ENCODE peak calls at places on chromosome 19, in six cellular contexts. One of them, this sample, is unnamed.

GRCh38 chr19:19538077-19538764 is at the start of gene CILP2:
- DNase-seq in cardiac fibroblast: no peak
- DNase-seq in heart left ventricle: no peak
- DNase-seq in foreskin fibroblast: no peak
- DNase-seq in HFF-Myc: no peak
- DNase-seq in testis: peak
- DNase-seq in this sample: no peak

GRCh38 chr19:5677156-5677555 is 3.2 kb downstream of the MICOS13 start:
- DNase-seq in HFF-Myc: no peak
- DNase-seq in foreskin fibroblast: no peak
- DNase-seq in cardiac fibroblast: no peak
- DNase-seq in heart left ventricle: no peak
- DNase-seq in testis: no peak
- DNase-seq in this sample: no peak

GRCh38 chr19:48608798-48609263 is 2.3 kb downstream of the SPACA4 start:
- DNase-seq in foreskin fibroblast: no peak
- DNase-seq in cardiac fibroblast: peak
- DNase-seq in testis: no peak
- DNase-seq in heart left ventricle: no peak
- DNase-seq in HFF-Myc: no peak
- DNase-seq in this sample: no peak

GRCh38 chr19:30682576-30683536 is 310.7 kb downstream of the ZNF536 start:
- DNase-seq in HFF-Myc: peak
- DNase-seq in cardiac fibroblast: peak
- DNase-seq in heart left ventricle: peak
- DNase-seq in testis: peak
- DNase-seq in foreskin fibroblast: peak
- DNase-seq in this sample: no peak

GRCh38 chr19:45404557-45405434 is at the start of gene PPP1R13L:
- DNase-seq in HFF-Myc: no peak
- DNase-seq in cardiac fibroblast: peak
- DNase-seq in testis: peak
- DNase-seq in foreskin fibroblast: peak
- DNase-seq in heart left ventricle: peak
- DNase-seq in this sample: peak

GRCh38 chr19:1274081-1274851 is 1.1 kb upstream of the FAM174C start:
- DNase-seq in cardiac fibroblast: peak
- DNase-seq in testis: no peak
- DNase-seq in HFF-Myc: no peak
- DNase-seq in foreskin fibroblast: no peak
- DNase-seq in heart left ventricle: no peak
- DNase-seq in this sample: no peak

GRCh38 chr19:491146-491741 is 5.0 kb upstream of the MADCAM1 start:
- DNase-seq in HFF-Myc: no peak
- DNase-seq in heart left ventricle: no peak
- DNase-seq in foreskin fibroblast: no peak
- DNase-seq in cardiac fibroblast: no peak
- DNase-seq in testis: peak
- DNase-seq in this sample: no peak

GRCh38 chr19:33409035-33409434 is 35.5 kb downstream of the CEBPG start:
- DNase-seq in cardiac fibroblast: no peak
- DNase-seq in testis: no peak
- DNase-seq in heart left ventricle: no peak
- DNase-seq in foreskin fibroblast: no peak
- DNase-seq in HFF-Myc: no peak
- DNase-seq in this sample: no peak

GRCh38 chr19:23116802-23117571 is at the start of gene ZNF730:
- DNase-seq in testis: peak
- DNase-seq in heart left ventricle: peak
- DNase-seq in foreskin fibroblast: peak
- DNase-seq in cardiac fibroblast: peak
- DNase-seq in HFF-Myc: peak
- DNase-seq in this sample: peak

GRCh38 chr19:58474291-58474996 is 1.7 kb upstream of the ZNF446 start:
- DNase-seq in cardiac fibroblast: peak
- DNase-seq in HFF-Myc: no peak
- DNase-seq in heart left ventricle: no peak
- DNase-seq in testis: no peak
- DNase-seq in foreskin fibroblast: peak
- DNase-seq in this sample: no peak

GRCh38 chr19:47100290-47100689 is 13.3 kb downstream of the ZC3H4 start:
- DNase-seq in foreskin fibroblast: no peak
- DNase-seq in testis: no peak
- DNase-seq in heart left ventricle: no peak
- DNase-seq in cardiac fibroblast: no peak
- DNase-seq in HFF-Myc: no peak
- DNase-seq in this sample: no peak

GRCh38 chr19:36488816-36489138 is 584 bp downstream of the ZNF566 start:
- DNase-seq in heart left ventricle: peak
- DNase-seq in testis: peak
- DNase-seq in cardiac fibroblast: peak
- DNase-seq in HFF-Myc: peak
- DNase-seq in foreskin fibroblast: peak
- DNase-seq in this sample: no peak

GRCh38 chr19:46748325-46749109 is 2.3 kb upstream of the STRN4 start:
- DNase-seq in testis: peak
- DNase-seq in HFF-Myc: no peak
- DNase-seq in cardiac fibroblast: peak
- DNase-seq in heart left ventricle: no peak
- DNase-seq in foreskin fibroblast: peak
- DNase-seq in this sample: no peak

GRCh38 chr19:46716013-46716671 is 772 bp downstream of the PRKD2 start:
- DNase-seq in cardiac fibroblast: no peak
- DNase-seq in heart left ventricle: no peak
- DNase-seq in testis: no peak
- DNase-seq in HFF-Myc: no peak
- DNase-seq in foreskin fibroblast: no peak
- DNase-seq in this sample: no peak

GRCh38 chr19:47729468-47729798 is 15.9 kb upstream of the NOP53 start:
- DNase-seq in foreskin fibroblast: peak
- DNase-seq in cardiac fibroblast: peak
- DNase-seq in HFF-Myc: peak
- DNase-seq in testis: no peak
- DNase-seq in heart left ventricle: peak
- DNase-seq in this sample: no peak

GRCh38 chr19:2048959-2049740 is 1.9 kb downstream of the MKNK2 start:
- DNase-seq in foreskin fibroblast: no peak
- DNase-seq in HFF-Myc: no peak
- DNase-seq in cardiac fibroblast: peak
- DNase-seq in testis: peak
- DNase-seq in heart left ventricle: no peak
- DNase-seq in this sample: no peak

GRCh38 chr19:47124937-47125668 is 5.5 kb upstream of the SAE1 start:
- DNase-seq in foreskin fibroblast: peak
- DNase-seq in heart left ventricle: no peak
- DNase-seq in HFF-Myc: no peak
- DNase-seq in testis: peak
- DNase-seq in cardiac fibroblast: peak
- DNase-seq in this sample: no peak

GRCh38 chr19:13883665-13884064 is 6.7 kb downstream of the NANOS3 start:
- DNase-seq in foreskin fibroblast: no peak
- DNase-seq in testis: no peak
- DNase-seq in cardiac fibroblast: no peak
- DNase-seq in heart left ventricle: no peak
- DNase-seq in HFF-Myc: no peak
- DNase-seq in this sample: no peak
- TF ChIP-seq CTCF in foreskin fibroblast: no peak
- TF ChIP-seq CTCF in testis: no peak
- TF ChIP-seq CTCF in cardiac fibroblast: no peak
- TF ChIP-seq CTCF in heart left ventricle: no peak
- TF ChIP-seq CTCF in HFF-Myc: peak
- TF ChIP-seq CTCF in this sample: peak

GRCh38 chr19:17948474-17948966 is 15.7 kb downstream of the CCDC124 start:
- DNase-seq in foreskin fibroblast: no peak
- DNase-seq in HFF-Myc: no peak
- DNase-seq in testis: no peak
- DNase-seq in cardiac fibroblast: no peak
- DNase-seq in heart left ventricle: no peak
- DNase-seq in this sample: no peak

GRCh38 chr19:17947815-17948473 is 15.1 kb downstream of the CCDC124 start:
- DNase-seq in cardiac fibroblast: peak
- DNase-seq in HFF-Myc: peak
- DNase-seq in heart left ventricle: peak
- DNase-seq in testis: peak
- DNase-seq in foreskin fibroblast: peak
- DNase-seq in this sample: peak

GRCh38 chr19:17950310-17951150 is 16.4 kb upstream of the KCNN1 start:
- DNase-seq in heart left ventricle: no peak
- DNase-seq in HFF-Myc: no peak
- DNase-seq in testis: no peak
- DNase-seq in cardiac fibroblast: no peak
- DNase-seq in foreskin fibroblast: no peak
- DNase-seq in this sample: no peak

GRCh38 chr19:17949956-17950309 is 17.0 kb upstream of the KCNN1 start:
- DNase-seq in HFF-Myc: no peak
- DNase-seq in cardiac fibroblast: no peak
- DNase-seq in testis: no peak
- DNase-seq in heart left ventricle: no peak
- DNase-seq in foreskin fibroblast: no peak
- DNase-seq in this sample: no peak

DNA sequence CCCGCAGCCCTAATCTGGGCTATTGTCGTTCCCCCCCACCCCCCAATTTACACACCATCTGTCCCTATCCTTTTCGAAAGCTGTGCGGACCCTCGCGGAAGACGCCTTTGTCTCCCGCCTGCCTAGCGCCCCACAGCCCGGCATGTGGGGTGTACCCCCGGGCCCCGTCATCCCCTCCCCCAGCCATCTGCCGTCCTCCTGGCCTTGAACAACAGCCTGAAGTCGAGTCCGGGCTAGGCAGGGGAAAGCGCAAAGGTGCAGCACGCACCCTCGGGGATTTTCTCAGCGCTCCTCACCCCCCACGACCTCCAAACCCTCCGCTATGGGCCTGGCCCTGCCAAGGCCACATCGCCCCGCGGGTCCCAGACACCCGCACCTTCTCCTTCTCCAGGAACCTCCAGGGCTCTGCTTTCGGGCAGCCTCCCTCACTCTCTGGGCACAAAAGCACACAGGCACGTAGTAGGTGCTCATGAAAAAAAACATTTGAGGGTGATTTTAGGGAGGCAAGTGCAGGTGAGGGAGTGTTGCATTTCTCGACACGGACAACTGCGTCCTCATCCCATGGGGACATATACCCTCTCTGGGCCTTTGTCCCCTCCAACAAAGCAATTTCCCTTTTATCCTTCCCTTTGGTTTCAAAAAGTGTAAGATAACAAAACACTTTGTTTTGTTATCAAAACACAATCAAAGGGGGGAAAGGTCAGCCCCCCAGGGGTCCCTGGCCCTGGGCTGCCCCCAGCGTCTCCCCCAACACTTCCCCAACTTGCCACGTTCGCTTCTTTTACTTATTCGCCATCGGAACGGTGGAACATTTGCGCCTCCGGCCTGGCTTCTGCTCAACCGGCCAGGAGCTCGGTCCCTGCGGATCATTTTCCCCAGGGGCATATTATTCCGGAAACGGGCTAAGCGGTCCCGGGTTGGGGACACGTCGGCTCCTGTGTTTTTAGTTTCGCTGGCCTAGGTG is 16.4 kb downstream of the CCDC124 start:
- DNase-seq in HFF-Myc: no peak
- DNase-seq in foreskin fibroblast: no peak
- DNase-seq in testis: no peak
- DNase-seq in heart left ventricle: no peak
- DNase-seq in cardiac fibroblast: no peak
- DNase-seq in this sample: no peak
- H3K4me3 ChIP-seq in HFF-Myc: peak
- H3K4me3 ChIP-seq in foreskin fibroblast: peak
- H3K4me3 ChIP-seq in testis: peak
- H3K4me3 ChIP-seq in heart left ventricle: peak
- H3K4me3 ChIP-seq in cardiac fibroblast: no peak
- H3K4me3 ChIP-seq in this sample: no peak

DNA sequence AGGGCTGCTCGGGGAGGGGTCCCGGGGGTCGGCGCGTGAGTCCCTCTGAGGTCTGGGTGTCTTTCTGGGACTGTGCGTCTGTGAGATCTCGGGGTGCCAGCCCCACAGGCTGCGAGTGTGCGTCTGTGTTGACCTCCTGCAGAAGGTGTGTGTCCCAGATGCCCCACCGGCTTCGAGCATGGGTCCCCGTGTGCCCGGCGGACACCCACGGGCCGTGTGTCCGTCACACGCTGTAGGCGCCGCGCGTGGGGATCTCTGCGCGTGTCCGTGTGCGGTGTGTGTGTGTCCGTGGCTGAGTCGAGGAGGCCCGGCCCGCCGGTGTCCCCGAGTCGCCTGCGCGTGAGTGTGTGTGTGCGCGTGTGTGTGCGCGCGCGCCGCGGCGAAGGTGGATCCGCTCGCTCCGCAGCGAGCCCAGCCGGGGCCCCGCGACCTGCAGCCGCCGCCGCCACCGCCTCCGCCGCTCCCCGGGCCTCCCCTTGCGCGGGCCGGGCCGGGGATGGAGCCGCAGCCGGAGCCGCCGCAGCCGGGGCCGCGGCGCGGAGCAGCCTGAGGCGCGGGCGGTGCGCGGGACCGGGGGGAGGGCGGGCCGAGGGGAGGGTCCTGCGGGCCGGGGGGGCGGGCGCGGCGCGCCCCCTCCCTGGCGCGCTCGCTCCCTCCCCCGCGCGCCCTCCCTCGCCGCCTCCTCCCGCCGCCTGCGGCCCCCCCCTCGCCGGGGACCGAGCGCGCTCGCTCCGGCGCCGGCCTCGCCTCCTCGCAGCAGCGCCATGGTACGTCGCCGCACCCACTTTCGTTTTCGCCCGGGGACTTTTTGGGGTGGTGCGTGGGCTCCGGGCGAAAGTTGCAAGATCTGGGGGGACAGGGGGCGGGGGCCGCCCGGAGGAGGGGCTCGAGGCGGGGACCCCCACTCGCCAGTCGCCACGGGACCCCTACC is 7.2 kb upstream of the NFIC start:
- DNase-seq in heart left ventricle: peak
- DNase-seq in testis: peak
- DNase-seq in cardiac fibroblast: no peak
- DNase-seq in HFF-Myc: no peak
- DNase-seq in foreskin fibroblast: no peak
- DNase-seq in this sample: no peak
- TF ChIP-seq CTCF in heart left ventricle: no peak
- TF ChIP-seq CTCF in testis: no peak
- TF ChIP-seq CTCF in cardiac fibroblast: no peak
- TF ChIP-seq CTCF in HFF-Myc: no peak
- TF ChIP-seq CTCF in foreskin fibroblast: no peak
- TF ChIP-seq CTCF in this sample: no peak

DNA sequence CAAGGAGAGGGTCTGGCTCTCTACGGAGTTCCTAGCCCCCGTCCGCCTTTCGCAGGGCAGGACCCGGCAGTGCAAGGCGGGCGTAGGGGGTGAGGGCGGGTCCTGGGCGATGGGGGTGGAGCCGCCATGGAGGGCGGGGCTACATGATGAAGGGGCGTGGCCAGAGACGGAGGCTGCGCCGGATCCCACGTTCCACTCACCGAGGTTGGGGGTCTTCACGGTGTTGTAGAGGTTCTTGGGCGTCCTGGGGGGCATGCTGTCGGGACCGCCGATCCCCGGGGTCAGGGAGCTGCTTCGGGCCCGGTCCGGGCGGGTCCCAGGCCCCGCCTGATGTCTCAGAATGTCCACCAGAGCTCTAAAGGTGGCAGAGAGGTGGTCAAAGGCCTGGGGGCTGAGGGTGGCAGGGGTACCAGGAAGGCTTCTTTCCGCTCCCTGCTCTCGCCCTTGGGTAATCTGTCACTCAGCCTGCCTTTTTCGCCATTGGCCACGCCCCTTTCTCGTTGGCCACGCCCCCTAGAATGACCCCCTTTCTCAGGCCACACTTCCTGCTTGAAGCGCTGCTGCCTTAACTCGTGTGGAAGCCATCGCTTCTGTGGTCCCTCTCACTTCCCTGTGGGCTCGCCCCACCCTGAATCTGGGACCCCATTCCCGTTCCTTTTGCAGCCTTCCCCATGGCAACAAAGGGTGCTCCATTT is 2.5 kb downstream of the SHISA7 start:
- DNase-seq in HFF-Myc: no peak
- DNase-seq in foreskin fibroblast: no peak
- DNase-seq in testis: no peak
- DNase-seq in cardiac fibroblast: no peak
- DNase-seq in heart left ventricle: no peak
- DNase-seq in this sample: no peak
- H3K4me3 ChIP-seq in HFF-Myc: no peak
- H3K4me3 ChIP-seq in foreskin fibroblast: no peak
- H3K4me3 ChIP-seq in testis: peak
- H3K4me3 ChIP-seq in cardiac fibroblast: no peak
- H3K4me3 ChIP-seq in heart left ventricle: no peak
- H3K4me3 ChIP-seq in this sample: no peak